ENCODE peak calls at places on chromosome 3, in five cellular contexts. U is neural progenitor cell, M is heart right ventricle, V is mammary epithelial cell, E is lung. L is an unnamed sample. For H3K36me3, the result is how much of the 10 kb centered on the place peaks cover.

GRCh38 chr3:23206371-23206770 is 3.2 kb downstream of the UBE2E2 start:
- DNase-seq in U (no peak), E (no peak), M (no peak), V (no peak), L (no peak)

GRCh38 chr3:100580147-100580546 is 29.3 kb upstream of the ADGRG7 start:
- DNase-seq in E (no peak), M (no peak), U (no peak), V (no peak), L (no peak)

GRCh38 chr3:68206524-68207117 is 552.2 kb upstream of the SUCLG2 start:
- DNase-seq in U (no peak), V (no peak), M (no peak), E (no peak), L (peak)

GRCh38 chr3:130829575-130829947 is 64.3 kb upstream of the ATP2C1 start:
- DNase-seq in M (no peak), E (no peak), V (no peak), U (no peak), L (no peak)

GRCh38 chr3:102176393-102176792 is 258.4 kb upstream of the ZPLD1 start:
- DNase-seq in M (no peak), E (no peak), U (no peak), V (no peak), L (no peak)

GRCh38 chr3:123818921-123819429 is 65.2 kb downstream of the MYLK start:
- DNase-seq in E (no peak), M (no peak), V (peak), U (no peak), L (no peak)

GRCh38 chr3:175150812-175151411 is 291.8 kb downstream of the NAALADL2 start:
- DNase-seq in E (no peak), M (no peak), V (peak), U (no peak), L (peak)

GRCh38 chr3:189038773-189039720 is 132.7 kb upstream of the TPRG1 start:
- DNase-seq in V (no peak), U (no peak), E (no peak), M (no peak), L (no peak)

GRCh38 chr3:144463916-144464315 is 492.3 kb downstream of the DIPK2A start:
- DNase-seq in V (no peak), E (no peak), U (no peak), M (no peak), L (no peak)

GRCh38 chr3:53083496-53083895 is 37.6 kb upstream of the SFMBT1 start:
- DNase-seq in U (no peak), E (no peak), M (peak), V (no peak), L (no peak)

GRCh38 chr3:169146866-169147245 is 516.7 kb downstream of the MECOM start:
- DNase-seq in V (no peak), M (no peak), U (peak), E (no peak), L (peak)

GRCh38 chr3:30602946-30603345 is 3.5 kb upstream of the TGFBR2 start:
- DNase-seq in U (no peak), V (no peak), M (no peak), E (no peak), L (no peak)

GRCh38 chr3:317012-317411 is 120.4 kb downstream of the CHL1 start:
- DNase-seq in U (no peak), V (no peak), E (no peak), M (no peak), L (no peak)

GRCh38 chr3:84074767-84075166 is 884.0 kb upstream of the CADM2 start:
- DNase-seq in V (peak), M (no peak), U (no peak), E (no peak), L (no peak)

GRCh38 chr3:48226959-48227358 is 3.7 kb downstream of the CAMP start:
- DNase-seq in M (no peak), V (no peak), E (no peak), U (no peak), L (no peak)

GRCh38 chr3:77421916-77422315 is 382.0 kb downstream of the ROBO2 start:
- DNase-seq in U (no peak), V (no peak), M (no peak), E (no peak), L (no peak)
- H3K36me3 ChIP-seq in U (under half), V (under half), M (under half), E (under half), L (under half)

GRCh38 chr3:167728176-167728575 is 6.5 kb downstream of the PDCD10 start:
- DNase-seq in E (no peak), V (peak), M (no peak), U (no peak), L (no peak)

GRCh38 chr3:167718582-167718981 is 16.1 kb downstream of the PDCD10 start:
- DNase-seq in E (no peak), U (no peak), V (no peak), M (no peak), L (no peak)

GRCh38 chr3:167728631-167729335 is 5.9 kb downstream of the PDCD10 start:
- DNase-seq in V (no peak), U (no peak), E (no peak), M (no peak), L (no peak)

GRCh38 chr3:167723872-167724271 is 10.8 kb downstream of the PDCD10 start:
- DNase-seq in U (no peak), M (no peak), E (no peak), V (no peak), L (no peak)

GRCh38 chr3:167723025-167723512 is 11.6 kb downstream of the PDCD10 start:
- DNase-seq in M (no peak), U (no peak), V (no peak), E (no peak), L (no peak)
- H3K36me3 ChIP-seq in M (under half), U (under half), V (under half), E (under half), L (under half)

GRCh38 chr3:161231861-161232260 is 10.8 kb downstream of the NMD3 start:
- DNase-seq in M (no peak), E (no peak), U (no peak), V (peak), L (no peak)

GRCh38 chr3:161224786-161225185 is 3.7 kb downstream of the NMD3 start:
- DNase-seq in E (no peak), V (no peak), M (no peak), U (no peak), L (no peak)

GRCh38 chr3:161233557-161233956 is 12.4 kb downstream of the NMD3 start:
- DNase-seq in V (no peak), U (no peak), E (no peak), M (no peak), L (no peak)

DNA sequence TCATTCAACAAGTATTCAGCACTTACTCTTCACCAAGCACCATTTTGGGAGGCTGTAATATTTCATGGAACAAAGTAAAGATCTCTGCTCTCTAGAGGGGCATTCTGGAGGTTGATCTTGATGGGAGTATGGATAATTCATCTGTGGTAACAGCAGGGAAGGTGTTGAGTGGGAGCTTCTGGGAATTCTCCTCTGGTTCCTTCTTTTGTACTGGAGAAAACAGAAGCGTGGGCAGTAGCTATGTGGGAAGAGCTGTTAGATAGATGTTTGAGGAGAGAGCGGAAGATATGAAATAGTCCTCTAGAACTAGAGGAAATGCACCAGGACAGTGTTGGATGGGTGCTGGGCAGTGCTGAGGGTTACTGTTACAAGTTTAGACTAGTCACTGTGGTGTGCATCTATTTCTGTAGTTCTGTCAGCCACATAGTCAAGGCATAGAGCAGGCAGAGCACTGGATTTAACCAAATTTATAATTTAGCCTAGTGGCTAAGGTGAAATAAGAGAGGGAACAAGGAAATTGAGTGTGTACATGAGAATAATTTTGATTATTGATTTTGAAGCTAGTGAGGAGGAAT is 9.6 kb downstream of the NMD3 start:
- DNase-seq in E (no peak), U (no peak), M (no peak), V (peak), L (no peak)
- H3K36me3 ChIP-seq in E (under half), U (under half), M (under half), V (half or more), L (half or more)

GRCh38 chr3:37024820-37025405 is 31.6 kb downstream of the MLH1 start:
- DNase-seq in U (no peak), E (no peak), M (no peak), V (no peak), L (no peak)
- H3K36me3 ChIP-seq in U (under half), E (under half), M (under half), V (under half), L (half or more)

DNA sequence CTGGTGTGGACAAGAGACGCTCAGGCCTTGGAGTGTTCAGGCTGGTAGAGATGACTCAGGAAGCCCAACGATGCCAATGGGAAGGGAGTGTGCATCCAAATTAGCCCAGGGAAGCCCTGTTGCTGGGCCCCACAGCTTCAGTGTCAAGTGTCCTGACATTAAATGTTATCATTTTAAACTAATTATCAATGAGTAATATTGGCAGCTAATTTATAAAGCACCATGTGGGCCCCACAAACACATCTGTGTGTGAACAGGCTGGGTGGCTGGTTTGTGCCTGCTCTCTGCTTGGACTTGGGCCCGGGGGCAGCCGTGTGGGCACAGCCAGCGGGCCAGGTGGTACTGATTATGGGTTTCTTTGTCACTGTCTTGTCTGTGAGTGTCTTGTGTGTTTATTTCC is 15.0 kb downstream of the FBLN2 start:
- DNase-seq in E (no peak), M (no peak), U (no peak), V (no peak), L (no peak)
- H3K36me3 ChIP-seq in E (under half), M (under half), U (under half), V (under half), L (under half)

DNA sequence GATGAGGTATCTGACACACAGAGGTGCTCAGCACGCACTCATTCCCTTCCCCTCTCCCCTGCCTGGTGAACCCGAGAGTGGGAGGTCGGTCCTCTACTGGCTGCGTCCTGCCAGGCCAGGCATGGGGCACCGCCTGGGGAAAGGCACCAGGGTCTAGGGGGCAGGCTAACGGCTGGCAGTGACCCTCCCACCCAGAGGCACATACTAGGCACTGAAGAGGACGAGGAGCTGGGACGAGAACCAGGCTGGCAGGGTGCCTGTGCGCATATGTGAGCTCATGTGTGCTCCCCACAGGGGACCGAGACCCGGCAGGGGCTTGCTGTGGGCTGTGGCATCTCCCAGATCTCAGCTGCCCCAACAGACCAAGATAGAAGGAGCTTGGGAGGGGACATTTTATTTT is 86.7 kb downstream of the IQSEC1 start:
- DNase-seq in M (no peak), U (no peak), V (no peak), E (no peak), L (no peak)
- H3K36me3 ChIP-seq in M (under half), U (under half), V (under half), E (under half), L (under half)